ENCODE peak calls at places on chromosomes 5 and 9, in nine cellular contexts. R is breast epithelium, O is ovary, F is chondrocyte, A is GM04504, Q is posterior cingulate gyrus, D is NCI-H1092, J is psoas muscle, G is kidney glomerular epithelial cell. X is an unnamed sample.

GRCh38 chr5:25107878-25108277 is 463.1 kb upstream of the CDH10 start:
- DNase-seq in Q (no peak), D (no peak), O (no peak), J (no peak), R (no peak), G (no peak), A (no peak), F (no peak), X (no peak)

GRCh38 chr5:126422994-126423788 is at the start of gene GRAMD2B:
- DNase-seq in Q (peak; percentile 80), D (peak; percentile 3), A (peak; percentile 86), F (peak; percentile 90), J (peak; percentile 85), O (peak; percentile 89), G (peak; percentile 93), R (peak; percentile 86), X (peak; percentile 45)

GRCh38 chr5:141192110-141192725 is at the start of gene PCDHB10:
- DNase-seq in F (no peak), R (no peak), O (no peak), J (no peak), G (peak; percentile 19), Q (peak; percentile 57), D (no peak), A (no peak), X (peak; percentile 17)

GRCh38 chr9:122394265-122395242 is 23.7 kb downstream of the PTGS1 start:
- DNase-seq in A (peak; percentile 76), G (no peak), D (no peak), Q (no peak), J (peak; percentile 81), F (peak; percentile 44), R (no peak), O (peak; percentile 40), X (no peak)

GRCh38 chr9:12818431-12819000 is 43.7 kb downstream of the LURAP1L start:
- DNase-seq in F (no peak), R (no peak), G (peak; percentile 58), O (no peak), J (no peak), A (peak; percentile 35), D (no peak), Q (no peak), X (no peak)

GRCh38 chr9:38087934-38088925 is 19.2 kb upstream of the SHB start:
- DNase-seq in A (no peak), J (peak; percentile 85), D (peak; percentile 25), G (no peak), Q (peak; percentile 84), F (no peak), O (peak; percentile 76), R (peak; percentile 85), X (no peak)

GRCh38 chr9:135239100-135239768 is 151.8 kb downstream of the OLFM1 start:
- DNase-seq in D (no peak), Q (no peak), J (peak; percentile 30), R (no peak), A (no peak), O (no peak), F (peak; percentile 70), G (no peak), X (no peak)

GRCh38 chr5:57174128-57174849 is 430 bp downstream of the GPBP1 start:
- DNase-seq in J (no peak), A (no peak), O (no peak), G (no peak), Q (no peak), R (peak; percentile 54), D (no peak), F (no peak), X (no peak)

GRCh38 chr9:137725598-137725997 is 106.8 kb downstream of the EHMT1 start:
- DNase-seq in J (no peak), R (no peak), O (no peak), G (no peak), A (no peak), F (no peak), Q (no peak), D (no peak), X (no peak)

GRCh38 chr9:94014845-94015244 is 59.7 kb upstream of the BARX1 start:
- DNase-seq in Q (no peak), F (no peak), G (no peak), A (no peak), J (no peak), D (peak; percentile 52), R (no peak), O (no peak), X (no peak)

GRCh38 chr9:134764870-134765269 is 115.7 kb upstream of the FCN2 start:
- DNase-seq in J (no peak), Q (no peak), D (no peak), O (no peak), G (no peak), R (no peak), F (no peak), A (no peak), X (no peak)

GRCh38 chr5:96331210-96331609 is 101.8 kb downstream of the PCSK1 start:
- DNase-seq in Q (no peak), F (no peak), D (no peak), J (no peak), R (no peak), G (no peak), O (no peak), A (no peak), X (no peak)

GRCh38 chr5:147063971-147064370 is 170.9 kb upstream of the STK32A start:
- DNase-seq in O (no peak), R (no peak), Q (no peak), G (no peak), D (no peak), J (no peak), A (no peak), F (no peak), X (no peak)

GRCh38 chr5:139872052-139872766 is 76.6 kb downstream of the PSD2 start:
- DNase-seq in J (peak; percentile 39), G (no peak), O (no peak), F (no peak), A (no peak), D (no peak), Q (no peak), R (no peak), X (no peak)

GRCh38 chr5:91072891-91073290 is 310.2 kb downstream of the ARRDC3 start:
- DNase-seq in J (no peak), F (no peak), Q (no peak), R (no peak), A (peak; percentile 17), G (peak; percentile 77), O (no peak), D (no peak), X (no peak)

GRCh38 chr9:33415152-33416038 is 13.0 kb upstream of the AQP7 start:
- DNase-seq in O (peak; percentile 78), D (peak; percentile 25), F (no peak), A (no peak), R (peak; percentile 91), Q (peak; percentile 57), J (peak; percentile 85), G (peak; percentile 21), X (peak; percentile 89)

GRCh38 chr9:137427454-137428310 is 4.5 kb downstream of the NOXA1 start:
- DNase-seq in D (no peak), A (no peak), F (peak; percentile 90), R (no peak), Q (no peak), G (no peak), O (no peak), J (peak; percentile 48), X (no peak)

GRCh38 chr9:3040761-3041160 is 196.9 kb upstream of the PUM3 start:
- DNase-seq in O (no peak), F (no peak), Q (no peak), G (no peak), D (no peak), R (no peak), A (no peak), J (no peak), X (no peak)